ENCODE peak calls at places on chromosome 11, in five cellular contexts. O is posterior vena cava; E is GM13976; B is dorsolateral prefrontal cortex; Q is stimulated activated CD4-positive, alpha-beta T cell treated with anti-CD3 and anti-CD28 coated beads, Interleukin-4, amount 100 ng/mL, for 48 hours. G is an unnamed sample.

GRCh38 chr11:92455221-92455790 is 230.7 kb downstream of the FAT3 start:
- DNase-seq in E (no peak), Q (no peak), B (no peak), O (no peak), G (no peak)

GRCh38 chr11:64568584-64569140 is 22.4 kb upstream of the SLC22A12 start:
- DNase-seq in E (no peak), O (peak), B (no peak), Q (no peak), G (no peak)

GRCh38 chr11:112364962-112365481 is 104.4 kb upstream of the PLET1 start:
- DNase-seq in E (no peak), O (no peak), Q (no peak), B (no peak), G (no peak)

GRCh38 chr11:125100136-125100535 is 11.3 kb downstream of the TMEM218 start:
- DNase-seq in O (no peak), Q (no peak), E (no peak), B (no peak), G (no peak)

GRCh38 chr11:1138053-1138452 is 19.7 kb upstream of the MUC5AC start:
- DNase-seq in E (no peak), Q (peak), B (no peak), O (peak), G (no peak)

GRCh38 chr11:78251083-78251699 is 62.5 kb downstream of the USP35 start:
- DNase-seq in E (no peak), Q (no peak), O (no peak), B (no peak), G (no peak)

GRCh38 chr11:118497831-118498230 is 29.4 kb upstream of the TTC36 start:
- DNase-seq in O (no peak), B (no peak), E (no peak), Q (no peak), G (no peak)

GRCh38 chr11:61834278-61835004 is 6.3 kb downstream of the FADS2 start:
- DNase-seq in B (no peak), E (peak), Q (peak), O (peak), G (no peak)

GRCh38 chr11:112227002-112227401 is 774 bp downstream of the PTS start:
- DNase-seq in B (no peak), Q (no peak), O (no peak), E (no peak), G (no peak)

GRCh38 chr11:56307836-56308235 is 7.1 kb upstream of the OR8K3 start:
- DNase-seq in B (no peak), E (no peak), Q (no peak), O (no peak), G (no peak)

GRCh38 chr11:27310710-27311109 is 52.3 kb downstream of the CCDC34 start:
- DNase-seq in O (no peak), E (no peak), Q (no peak), B (no peak), G (no peak)

GRCh38 chr11:110837535-110838127 is 125.4 kb upstream of the ARHGAP20 start:
- DNase-seq in Q (no peak), B (no peak), O (no peak), E (no peak), G (no peak)

GRCh38 chr11:15800121-15800800 is 556.1 kb downstream of the SOX6 start:
- DNase-seq in Q (peak), E (no peak), O (peak), B (no peak), G (no peak)

GRCh38 chr11:47991266-47991830 is 11.0 kb downstream of the PTPRJ start:
- DNase-seq in E (no peak), B (no peak), Q (no peak), O (no peak), G (peak)

GRCh38 chr11:64833198-64833502 is 11.3 kb downstream of the CDC42BPG start:
- DNase-seq in B (no peak), Q (no peak), O (no peak), E (no peak), G (no peak)

GRCh38 chr11:2444301-2445106 is at the start of the genes KCNQ1 and TRPM5:
- DNase-seq in Q (peak), E (peak), B (no peak), O (peak), G (peak)

GRCh38 chr11:34318111-34319037 is 39.4 kb downstream of the ABTB2 start:
- DNase-seq in B (no peak), Q (no peak), O (no peak), E (no peak), G (no peak)

GRCh38 chr11:119787074-119787461 is 58.1 kb upstream of the NECTIN1 start:
- DNase-seq in E (no peak), B (no peak), Q (no peak), O (peak), G (no peak)

GRCh38 chr11:103987631-103988594 is 48.5 kb upstream of the DDI1 start:
- DNase-seq in O (no peak), B (no peak), Q (no peak), E (no peak), G (no peak)

GRCh38 chr11:35192347-35192746 is 53.4 kb downstream of the CD44 start:
- DNase-seq in O (no peak), B (no peak), Q (no peak), E (no peak), G (no peak)

GRCh38 chr11:61065955-61066638 is 36.2 kb upstream of the CD5 start:
- DNase-seq in B (no peak), O (no peak), Q (peak), E (no peak), G (no peak)

GRCh38 chr11:25769287-25769686 is 562.6 kb upstream of the ANO3 start:
- DNase-seq in Q (no peak), E (no peak), O (no peak), B (no peak), G (no peak)

GRCh38 chr11:1837171-1838076 is 1.4 kb upstream of the TNNI2 start:
- DNase-seq in B (peak), Q (peak), E (peak), O (no peak), G (no peak)

GRCh38 chr11:84019576-84020194 is 733.5 kb upstream of the CCDC90B start:
- DNase-seq in B (no peak), Q (no peak), E (no peak), O (no peak), G (no peak)

GRCh38 chr11:64276653-64277431 is 7.6 kb downstream of the BAD start:
- DNase-seq in E (no peak), Q (no peak), O (no peak), B (no peak), G (no peak)

GRCh38 chr11:59207988-59208432 is 4.7 kb downstream of the MPEG1 start:
- DNase-seq in O (no peak), B (no peak), E (peak), Q (peak), G (no peak)

GRCh38 chr11:101576536-101576935 is 7.3 kb downstream of the TRPC6 start:
- DNase-seq in B (no peak), O (no peak), Q (no peak), E (no peak), G (no peak)

GRCh38 chr11:68471360-68472340 is 11.1 kb downstream of the PPP6R3 start:
- DNase-seq in B (no peak), O (no peak), E (peak), Q (peak), G (no peak)

GRCh38 chr11:96246718-96247540 is 96.1 kb downstream of the MAML2 start:
- DNase-seq in B (no peak), E (no peak), Q (no peak), O (no peak), G (no peak)

GRCh38 chr11:12746593-12747097 is 72.4 kb downstream of the TEAD1 start:
- DNase-seq in Q (no peak), B (no peak), E (no peak), O (no peak), G (peak)